ENCODE peak calls at places on chromosomes 2 and 18, in five cellular contexts. One of them, this sample, is unnamed.
A peak's percentile ranks its signal among the peaks of the same experiment; 100 is the strongest.

GRCh38 chr2:219308142-219309093 is 783 bp downstream of the PTPRN start:
- DNase-seq in mesendoderm: peak; percentile 89
- DNase-seq in CD8-positive, alpha-beta T cell: peak; percentile 74
- DNase-seq in ovary: no peak
- DNase-seq in neural progenitor cell: peak; percentile 95
- DNase-seq in this sample: peak; percentile 52

GRCh38 chr2:128374001-128374710 is 55.5 kb upstream of the HS6ST1 start:
- DNase-seq in mesendoderm: no peak
- DNase-seq in CD8-positive, alpha-beta T cell: no peak
- DNase-seq in ovary: no peak
- DNase-seq in neural progenitor cell: no peak
- DNase-seq in this sample: no peak

GRCh38 chr2:16943279-16943958 is 277.8 kb upstream of the CYRIA start:
- DNase-seq in mesendoderm: no peak
- DNase-seq in CD8-positive, alpha-beta T cell: no peak
- DNase-seq in ovary: peak; percentile 39
- DNase-seq in neural progenitor cell: no peak
- DNase-seq in this sample: no peak

GRCh38 chr2:220876074-220876824 is 695.9 kb downstream of the EPHA4 start:
- DNase-seq in mesendoderm: no peak
- DNase-seq in CD8-positive, alpha-beta T cell: no peak
- DNase-seq in ovary: no peak
- DNase-seq in neural progenitor cell: no peak
- DNase-seq in this sample: no peak

GRCh38 chr18:80137137-80137536 is 28.1 kb downstream of the ADNP2 start:
- DNase-seq in mesendoderm: no peak
- DNase-seq in CD8-positive, alpha-beta T cell: no peak
- DNase-seq in ovary: no peak
- DNase-seq in neural progenitor cell: no peak
- DNase-seq in this sample: no peak

GRCh38 chr2:20108655-20109396 is 57.4 kb upstream of the LAPTM4A start:
- DNase-seq in mesendoderm: no peak
- DNase-seq in CD8-positive, alpha-beta T cell: no peak
- DNase-seq in ovary: no peak
- DNase-seq in neural progenitor cell: no peak
- DNase-seq in this sample: no peak

GRCh38 chr2:29293830-29294438 is 178.7 kb downstream of the CLIP4 start:
- DNase-seq in mesendoderm: peak; percentile 78
- DNase-seq in CD8-positive, alpha-beta T cell: no peak
- DNase-seq in ovary: no peak
- DNase-seq in neural progenitor cell: peak; percentile 74
- DNase-seq in this sample: no peak

GRCh38 chr18:65955747-65956146 is 204.9 kb downstream of the CDH7 start:
- DNase-seq in mesendoderm: no peak
- DNase-seq in CD8-positive, alpha-beta T cell: no peak
- DNase-seq in ovary: no peak
- DNase-seq in neural progenitor cell: no peak
- DNase-seq in this sample: no peak

GRCh38 chr2:134140251-134140661 is 113.6 kb upstream of the MGAT5 start:
- DNase-seq in mesendoderm: no peak
- DNase-seq in CD8-positive, alpha-beta T cell: no peak
- DNase-seq in ovary: no peak
- DNase-seq in neural progenitor cell: no peak
- DNase-seq in this sample: no peak

GRCh38 chr2:164706522-164706921 is 85.2 kb upstream of the GRB14 start:
- DNase-seq in mesendoderm: peak; percentile 37
- DNase-seq in CD8-positive, alpha-beta T cell: no peak
- DNase-seq in ovary: no peak
- DNase-seq in neural progenitor cell: no peak
- DNase-seq in this sample: no peak

DNA sequence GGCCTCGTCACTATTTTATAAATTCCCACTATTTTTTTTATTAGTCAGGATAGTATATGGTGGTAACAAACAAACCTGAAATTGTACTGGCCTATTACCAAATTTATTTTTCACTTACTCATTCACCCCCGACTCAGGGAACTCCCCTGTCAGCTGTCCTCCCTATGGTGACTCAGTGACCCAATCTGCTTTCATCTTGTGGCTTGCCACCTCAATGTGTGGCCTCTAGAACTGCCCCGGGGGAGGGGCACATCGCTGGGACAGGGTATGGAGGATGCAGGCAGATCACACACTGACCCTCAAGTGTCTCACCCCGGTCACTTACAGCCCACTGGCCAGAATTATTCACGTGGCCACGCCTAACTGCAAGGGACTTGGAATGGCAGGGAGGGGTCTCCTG is 71.6 kb downstream of the ACTR2 start:
- DNase-seq in mesendoderm: no peak
- DNase-seq in CD8-positive, alpha-beta T cell: no peak
- DNase-seq in ovary: no peak
- DNase-seq in neural progenitor cell: no peak
- DNase-seq in this sample: peak; percentile 29
- H3K4me1 ChIP-seq in mesendoderm: peaks cover 3% of the 10 kb centered on the region
- H3K4me1 ChIP-seq in CD8-positive, alpha-beta T cell: peaks cover 34% of the 10 kb centered on the region
- H3K4me1 ChIP-seq in ovary: peaks cover 13% of the 10 kb centered on the region
- H3K4me1 ChIP-seq in neural progenitor cell: peaks cover 31% of the 10 kb centered on the region
- H3K4me1 ChIP-seq in this sample: peaks cover 27% of the 10 kb centered on the region

GRCh38 chr18:7497081-7497480 is 70.0 kb upstream of the PTPRM start:
- DNase-seq in mesendoderm: no peak
- DNase-seq in CD8-positive, alpha-beta T cell: no peak
- DNase-seq in ovary: no peak
- DNase-seq in neural progenitor cell: no peak
- DNase-seq in this sample: no peak
- H3K4me1 ChIP-seq in mesendoderm: no peaks in the 10 kb centered on the region
- H3K4me1 ChIP-seq in CD8-positive, alpha-beta T cell: no peaks in the 10 kb centered on the region
- H3K4me1 ChIP-seq in ovary: no peaks in the 10 kb centered on the region
- H3K4me1 ChIP-seq in neural progenitor cell: peaks cover 2% of the 10 kb centered on the region
- H3K4me1 ChIP-seq in this sample: no peaks in the 10 kb centered on the region

DNA sequence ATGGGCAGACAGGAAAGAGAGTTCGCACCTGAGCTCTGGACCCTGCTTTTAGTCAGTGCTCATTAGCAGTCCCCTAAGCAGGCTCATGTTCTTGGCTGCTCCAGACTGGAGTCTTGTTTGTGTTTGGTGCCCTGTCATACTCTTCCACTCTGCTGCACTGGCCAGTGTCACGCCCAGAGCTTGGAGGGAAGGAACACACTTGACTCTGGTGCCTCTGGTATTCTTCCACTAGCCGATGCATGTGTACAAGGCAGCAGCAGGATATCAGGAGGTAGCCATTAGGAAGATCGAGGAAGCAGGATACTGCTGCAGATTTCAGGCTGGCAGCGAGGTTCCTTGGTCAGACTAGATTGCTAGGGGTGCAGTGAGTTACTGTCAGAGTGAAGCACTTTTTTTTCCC is 81.4 kb upstream of the B3GNT2 start:
- DNase-seq in mesendoderm: peak; percentile 45
- DNase-seq in CD8-positive, alpha-beta T cell: no peak
- DNase-seq in ovary: no peak
- DNase-seq in neural progenitor cell: no peak
- DNase-seq in this sample: no peak
- H3K4me1 ChIP-seq in mesendoderm: peaks cover 10% of the 10 kb centered on the region
- H3K4me1 ChIP-seq in CD8-positive, alpha-beta T cell: no peaks in the 10 kb centered on the region
- H3K4me1 ChIP-seq in ovary: peaks cover 2% of the 10 kb centered on the region
- H3K4me1 ChIP-seq in neural progenitor cell: peaks cover 16% of the 10 kb centered on the region
- H3K4me1 ChIP-seq in this sample: no peaks in the 10 kb centered on the region

DNA sequence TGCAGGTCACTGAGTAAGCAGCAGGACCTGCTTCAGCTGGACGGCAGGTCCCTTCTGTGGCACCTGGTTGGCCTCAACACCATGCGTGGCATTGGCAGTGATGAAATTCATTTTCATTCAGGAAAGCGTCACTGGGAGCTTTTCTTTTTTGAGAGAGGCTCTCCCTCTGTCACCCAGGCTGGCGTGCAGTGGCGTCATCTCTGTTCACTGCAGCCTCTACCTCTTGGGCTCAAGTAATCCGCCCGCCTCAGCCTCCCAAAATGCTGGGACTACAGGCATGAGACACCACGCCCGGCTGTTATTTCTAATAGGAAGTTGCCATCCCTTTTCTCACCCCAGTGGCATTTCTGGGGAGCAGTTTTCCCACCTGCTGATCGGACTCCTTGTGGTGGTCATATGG is 39.3 kb downstream of the NCK2 start:
- DNase-seq in mesendoderm: no peak
- DNase-seq in CD8-positive, alpha-beta T cell: no peak
- DNase-seq in ovary: no peak
- DNase-seq in neural progenitor cell: no peak
- DNase-seq in this sample: no peak
- H3K4me1 ChIP-seq in mesendoderm: peaks cover 15% of the 10 kb centered on the region
- H3K4me1 ChIP-seq in CD8-positive, alpha-beta T cell: peaks cover 98% of the 10 kb centered on the region
- H3K4me1 ChIP-seq in ovary: peaks cover 11% of the 10 kb centered on the region
- H3K4me1 ChIP-seq in neural progenitor cell: peaks cover 5% of the 10 kb centered on the region
- H3K4me1 ChIP-seq in this sample: peaks cover 93% of the 10 kb centered on the region

GRCh38 chr2:159137511-159138101 is 148.9 kb downstream of the WDSUB1 start:
- DNase-seq in mesendoderm: no peak
- DNase-seq in CD8-positive, alpha-beta T cell: no peak
- DNase-seq in ovary: no peak
- DNase-seq in neural progenitor cell: no peak
- DNase-seq in this sample: no peak

GRCh38 chr2:159136405-159136804 is 150.1 kb downstream of the WDSUB1 start:
- DNase-seq in mesendoderm: no peak
- DNase-seq in CD8-positive, alpha-beta T cell: no peak
- DNase-seq in ovary: no peak
- DNase-seq in neural progenitor cell: no peak
- DNase-seq in this sample: no peak

GRCh38 chr2:159140070-159140774 is 146.3 kb downstream of the WDSUB1 start:
- DNase-seq in mesendoderm: no peak
- DNase-seq in CD8-positive, alpha-beta T cell: no peak
- DNase-seq in ovary: no peak
- DNase-seq in neural progenitor cell: no peak
- DNase-seq in this sample: no peak

GRCh38 chr2:159138642-159139182 is 147.8 kb downstream of the WDSUB1 start:
- DNase-seq in mesendoderm: peak; percentile 78
- DNase-seq in CD8-positive, alpha-beta T cell: no peak
- DNase-seq in ovary: no peak
- DNase-seq in neural progenitor cell: no peak
- DNase-seq in this sample: no peak

DNA sequence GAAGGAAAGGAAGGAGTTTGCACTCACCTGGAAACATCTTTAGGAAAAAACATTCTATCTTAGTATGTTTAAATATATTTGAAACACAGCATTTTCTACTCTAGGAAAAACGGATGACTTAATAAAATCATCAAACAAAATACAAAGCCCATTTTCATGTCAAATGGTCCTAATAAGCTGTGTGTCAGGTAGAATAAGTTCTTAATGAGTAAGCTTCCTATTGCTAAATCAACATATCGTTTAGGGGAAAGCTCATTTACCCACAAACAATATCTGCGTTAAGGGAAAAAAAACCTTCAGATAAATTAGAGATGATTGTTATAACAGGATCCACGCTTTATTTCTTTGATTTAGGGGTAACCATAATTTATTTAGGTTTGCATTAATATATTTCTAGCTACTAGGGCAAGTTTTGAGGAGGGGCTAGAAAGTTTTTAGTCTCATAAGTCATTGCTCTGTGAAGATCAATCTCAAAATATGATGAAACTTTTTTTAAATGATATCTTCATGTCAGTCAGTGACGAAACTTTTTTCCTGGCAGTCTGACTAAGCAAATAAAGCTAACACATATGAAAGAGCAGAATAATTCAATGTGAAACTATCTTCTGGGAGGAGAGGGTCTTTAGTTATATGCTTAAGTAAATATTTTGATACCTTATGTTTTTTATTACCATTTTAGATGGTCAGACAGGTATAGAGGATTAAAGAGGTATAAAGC is 147.1 kb downstream of the WDSUB1 start:
- DNase-seq in mesendoderm: no peak
- DNase-seq in CD8-positive, alpha-beta T cell: no peak
- DNase-seq in ovary: no peak
- DNase-seq in neural progenitor cell: no peak
- DNase-seq in this sample: no peak
- H3K4me1 ChIP-seq in mesendoderm: peaks cover 7% of the 10 kb centered on the region
- H3K4me1 ChIP-seq in CD8-positive, alpha-beta T cell: peaks cover under 1% of the 10 kb centered on the region
- H3K4me1 ChIP-seq in ovary: peaks cover 14% of the 10 kb centered on the region
- H3K4me1 ChIP-seq in neural progenitor cell: peaks cover 27% of the 10 kb centered on the region
- H3K4me1 ChIP-seq in this sample: no peaks in the 10 kb centered on the region

GRCh38 chr2:6358542-6358941 is 507.2 kb downstream of the CMPK2 start:
- DNase-seq in mesendoderm: no peak
- DNase-seq in CD8-positive, alpha-beta T cell: no peak
- DNase-seq in ovary: no peak
- DNase-seq in neural progenitor cell: no peak
- DNase-seq in this sample: no peak
- H3K4me1 ChIP-seq in mesendoderm: no peaks in the 10 kb centered on the region
- H3K4me1 ChIP-seq in CD8-positive, alpha-beta T cell: no peaks in the 10 kb centered on the region
- H3K4me1 ChIP-seq in ovary: no peaks in the 10 kb centered on the region
- H3K4me1 ChIP-seq in neural progenitor cell: no peaks in the 10 kb centered on the region
- H3K4me1 ChIP-seq in this sample: no peaks in the 10 kb centered on the region

GRCh38 chr2:215754546-215754945 is 258.8 kb downstream of the MREG start:
- DNase-seq in mesendoderm: no peak
- DNase-seq in CD8-positive, alpha-beta T cell: no peak
- DNase-seq in ovary: no peak
- DNase-seq in neural progenitor cell: no peak
- DNase-seq in this sample: no peak
- H3K4me1 ChIP-seq in mesendoderm: no peaks in the 10 kb centered on the region
- H3K4me1 ChIP-seq in CD8-positive, alpha-beta T cell: peaks cover 16% of the 10 kb centered on the region
- H3K4me1 ChIP-seq in ovary: no peaks in the 10 kb centered on the region
- H3K4me1 ChIP-seq in neural progenitor cell: no peaks in the 10 kb centered on the region
- H3K4me1 ChIP-seq in this sample: no peaks in the 10 kb centered on the region

DNA sequence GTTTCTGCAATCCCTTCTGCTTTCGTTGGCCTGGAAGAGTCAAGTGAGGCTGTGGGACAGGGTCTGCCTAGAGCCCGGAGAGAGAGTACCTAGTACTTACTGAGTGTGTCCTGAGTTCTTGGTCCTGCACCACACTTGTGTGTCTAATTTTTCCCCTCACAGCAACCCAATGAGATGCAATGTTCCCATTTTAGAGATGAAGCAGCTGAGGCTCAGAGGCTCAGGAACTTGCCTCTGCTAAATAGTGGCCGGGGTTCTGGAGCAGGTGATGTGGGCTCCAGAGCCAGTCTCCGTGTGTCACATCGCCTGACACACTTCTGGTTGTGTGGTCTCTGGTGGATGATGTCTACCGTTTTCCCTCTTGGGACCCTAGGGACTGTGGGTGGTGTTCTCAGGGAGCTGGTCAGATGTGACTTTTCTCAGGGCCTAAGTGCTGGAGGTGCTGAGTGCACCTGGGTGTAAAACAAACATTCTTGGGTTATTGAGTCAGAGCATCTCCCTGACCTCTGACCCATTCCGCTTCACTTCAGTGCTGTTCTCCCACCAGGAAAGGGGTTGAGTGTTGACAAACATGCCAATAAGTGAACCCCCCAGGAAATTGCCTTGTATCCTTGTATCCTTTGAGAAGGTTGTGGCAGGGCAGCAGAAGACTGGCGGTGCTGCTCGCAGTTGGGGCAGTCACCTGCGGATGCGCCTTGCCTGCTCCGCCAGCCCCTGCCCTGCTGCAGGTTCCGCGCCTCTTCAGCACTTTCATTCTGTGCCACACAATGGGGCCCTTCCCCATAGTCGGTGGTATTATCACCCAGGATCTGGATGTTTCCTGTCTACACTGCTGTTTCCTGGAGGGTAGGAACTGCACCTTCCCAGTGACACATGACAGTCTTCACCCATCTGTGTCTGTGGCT is 32.1 kb downstream of the HK2 start:
- DNase-seq in mesendoderm: peak; percentile 64
- DNase-seq in CD8-positive, alpha-beta T cell: no peak
- DNase-seq in ovary: no peak
- DNase-seq in neural progenitor cell: no peak
- DNase-seq in this sample: no peak
- H3K4me1 ChIP-seq in mesendoderm: peaks cover 5% of the 10 kb centered on the region
- H3K4me1 ChIP-seq in CD8-positive, alpha-beta T cell: no peaks in the 10 kb centered on the region
- H3K4me1 ChIP-seq in ovary: peaks cover 32% of the 10 kb centered on the region
- H3K4me1 ChIP-seq in neural progenitor cell: no peaks in the 10 kb centered on the region
- H3K4me1 ChIP-seq in this sample: no peaks in the 10 kb centered on the region

This sample was measured in CD4-positive, CD25-positive, alpha-beta regulatory T cell.